ENCODE peak calls at places on chromosomes 6 and 20, in six cellular contexts. A is prostate gland, E is Peyer's patch, P is IMR-90, G is uterus, C is body of pancreas. Y is an unnamed sample.
A peak's percentile ranks its signal among the peaks of the same experiment; 100 is the strongest.

GRCh38 chr20:39706089-39706721 is 744.1 kb downstream of the DHX35 start:
- DNase-seq in E (no peak), C (peak; percentile 37), P (no peak), A (no peak), G (peak; percentile 24), Y (no peak)

GRCh38 chr6:82331031-82331773 is 32.4 kb upstream of the TPBG start:
- DNase-seq in C (no peak), G (no peak), E (no peak), P (peak; percentile 42), A (no peak), Y (peak; percentile 7)

GRCh38 chr20:5122861-5123260 is 3.1 kb upstream of the PCNA start:
- DNase-seq in A (no peak), P (peak; percentile 52), C (no peak), E (no peak), G (no peak), Y (no peak)

GRCh38 chr6:169101981-169102380 is 151.7 kb downstream of the THBS2 start:
- DNase-seq in P (peak; percentile 37), C (no peak), G (no peak), E (no peak), A (no peak), Y (no peak)

GRCh38 chr20:61056627-61057312 is 195.3 kb upstream of the CDH4 start:
- DNase-seq in G (no peak), C (no peak), P (no peak), E (no peak), A (no peak), Y (no peak)

GRCh38 chr6:131954775-131955107 is 3.6 kb upstream of the CCN2 start:
- DNase-seq in E (no peak), C (peak; percentile 75), P (peak; percentile 99), A (peak; percentile 48), G (peak; percentile 59), Y (peak; percentile 42)

GRCh38 chr20:62968378-62969178 is 16.1 kb downstream of the SLC17A9 start:
- DNase-seq in G (no peak), A (no peak), C (no peak), E (no peak), P (no peak), Y (no peak)

GRCh38 chr6:38773338-38773737 is 58.2 kb downstream of the DNAH8 start:
- DNase-seq in A (no peak), C (peak; percentile 13), G (no peak), P (no peak), E (no peak), Y (no peak)

GRCh38 chr6:37005061-37005810 is at the start of gene FGD2:
- DNase-seq in P (no peak), E (peak; percentile 83), G (no peak), A (no peak), C (no peak), Y (no peak)

GRCh38 chr20:56952258-56952929 is 314.0 kb downstream of the BMP7 start:
- DNase-seq in G (no peak), A (no peak), E (no peak), C (no peak), P (no peak), Y (no peak)

GRCh38 chr6:137148291-137149076 is 25.0 kb downstream of the IL22RA2 start:
- DNase-seq in E (no peak), A (no peak), C (no peak), P (peak; percentile 17), G (no peak), Y (no peak)

GRCh38 chr20:17735959-17736621 is 36.3 kb downstream of the BANF2 start:
- DNase-seq in G (no peak), A (no peak), C (no peak), P (peak; percentile 26), E (no peak), Y (no peak)

GRCh38 chr6:33945931-33946330 is 142.1 kb upstream of the MLN start:
- DNase-seq in C (no peak), G (no peak), A (no peak), E (no peak), P (no peak), Y (no peak)

GRCh38 chr6:141653590-141653989 is 479.1 kb upstream of the GJE1 start:
- DNase-seq in E (no peak), A (no peak), P (no peak), C (no peak), G (no peak), Y (no peak)

GRCh38 chr20:10490706-10491105 is 55.6 kb downstream of the SLX4IP start:
- DNase-seq in G (no peak), A (no peak), C (no peak), E (no peak), P (peak; percentile 21), Y (no peak)

GRCh38 chr6:89984926-89985743 is 90.9 kb downstream of the GJA10 start:
- DNase-seq in P (peak; percentile 76), C (peak; percentile 26), A (no peak), G (peak; percentile 35), E (no peak), Y (no peak)
- TF ChIP-seq POLR2A in P (no peak), C (no peak), A (no peak), G (no peak), E (no peak), Y (no peak)

GRCh38 chr6:31836676-31837611 is 9.4 kb downstream of the HSPA1B start:
- DNase-seq in P (peak; percentile 67), A (no peak), E (no peak), C (no peak), G (no peak), Y (no peak)

GRCh38 chr6:31834704-31835375 is 7.3 kb downstream of the HSPA1B start:
- DNase-seq in G (peak; percentile 71), E (peak; percentile 83), C (peak; percentile 83), P (no peak), A (peak; percentile 72), Y (no peak)

GRCh38 chr6:31838968-31839367 is 11.4 kb downstream of the HSPA1B start:
- DNase-seq in E (no peak), P (no peak), A (no peak), G (no peak), C (no peak), Y (no peak)

GRCh38 chr6:31836036-31836675 is 8.6 kb downstream of the HSPA1B start:
- DNase-seq in A (no peak), E (no peak), C (no peak), G (no peak), P (peak; percentile 13), Y (no peak)

GRCh38 chr6:31837612-31838553 is 10.3 kb downstream of the HSPA1B start:
- DNase-seq in E (no peak), C (no peak), P (no peak), G (no peak), A (no peak), Y (no peak)
- TF ChIP-seq POLR2A in E (no peak), C (no peak), P (no peak), G (no peak), A (no peak), Y (no peak)

GRCh38 chr6:157121897-157122296 is 201.4 kb downstream of the TMEM242 start:
- DNase-seq in C (no peak), P (no peak), E (no peak), A (no peak), G (no peak), Y (no peak)
- TF ChIP-seq POLR2A in C (no peak), P (no peak), E (no peak), A (no peak), G (no peak), Y (no peak)

GRCh38 chr6:49462927-49463611 is at the start of the genes CENPQ and MMUT:
- DNase-seq in E (peak; percentile 94), G (peak; percentile 94), A (peak; percentile 97), P (peak; percentile 93), C (peak; percentile 96), Y (peak; percentile 89)
- TF ChIP-seq POLR2A in E (peak; percentile 85), G (peak; percentile 71), A (peak; percentile 82), P (peak; percentile 79), C (peak; percentile 95), Y (peak; percentile 80)

DNA sequence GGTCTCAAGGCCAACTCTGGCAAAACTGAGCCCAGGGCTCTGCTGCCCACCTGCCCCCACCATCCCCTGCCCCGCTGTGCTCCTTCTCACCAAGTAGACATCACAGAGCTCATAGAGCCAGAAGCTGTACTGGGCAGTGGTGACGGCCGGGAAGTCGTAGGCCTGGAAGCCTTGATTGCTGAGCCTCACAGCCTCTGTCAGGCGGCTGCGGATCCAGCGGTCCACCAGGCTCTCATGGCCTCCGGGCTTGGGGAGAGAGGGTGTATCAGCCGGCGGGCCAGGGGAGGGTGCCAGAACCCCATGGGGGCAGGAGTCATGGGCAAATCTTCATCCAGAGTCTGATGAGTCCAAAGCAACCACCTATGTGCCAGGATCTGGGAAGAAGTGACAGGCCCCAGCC is 2.8 kb upstream of the VWA7 start:
- DNase-seq in E (no peak), G (no peak), A (no peak), P (no peak), C (no peak), Y (no peak)
- TF ChIP-seq POLR2A in E (no peak), G (no peak), A (no peak), P (no peak), C (no peak), Y (no peak)

GRCh38 chr6:42781811-42782688 is at the start of gene BICRAL:
- DNase-seq in P (peak; percentile 83), G (peak; percentile 77), E (peak; percentile 40), A (peak; percentile 59), C (peak; percentile 73), Y (peak; percentile 71)
- TF ChIP-seq POLR2A in P (no peak), G (no peak), E (peak; percentile 11), A (no peak), C (peak; percentile 28), Y (peak; percentile 30)

DNA sequence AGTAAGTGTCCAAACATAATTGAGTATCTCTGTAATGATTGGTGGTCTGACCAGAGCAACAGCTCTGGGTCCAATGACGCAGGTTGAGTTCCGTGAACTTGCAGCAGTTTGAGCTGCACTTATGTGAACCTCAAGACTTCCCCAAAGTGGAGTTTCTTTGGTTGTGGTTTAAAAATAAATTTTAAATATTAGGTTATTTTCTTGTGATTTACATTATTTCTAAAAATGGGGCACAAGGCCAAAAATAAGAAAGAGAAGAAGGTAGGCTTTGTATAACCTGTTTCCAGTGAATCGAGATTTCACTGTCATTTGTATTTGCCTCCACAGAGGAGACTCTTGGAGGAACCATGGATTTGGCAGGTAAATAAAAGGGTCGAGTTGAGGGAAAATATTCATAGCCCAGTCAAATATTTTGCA is 166.4 kb upstream of the ZNF217 start:
- DNase-seq in E (peak; percentile 36), A (no peak), P (no peak), G (no peak), C (no peak), Y (no peak)
- TF ChIP-seq POLR2A in E (no peak), A (no peak), P (no peak), G (no peak), C (no peak), Y (no peak)